ENCODE peak calls at places on chromosome 14, in nine cellular contexts. B is AG09319; R is T follicular helper cell; G is posterior vena cava; D is HFFc6; X is activated naive CD4-positive, alpha-beta T cell treated with anti-CD3 and anti-CD28 coated beads, Interleukin-2, amount 10 ng/mL, durations not matched to agents 7 days and 5 days; P is ELR; S is stimulated activated CD4-positive, alpha-beta T cell treated with anti-CD3 and anti-CD28 coated beads, Interleukin-1b, Interleukin-23, amount 100 ng/mL, for 4 hours; Z is right cardiac atrium. I is an unnamed sample.

GRCh38 chr14:22900088-22900799 is 17.2 kb downstream of the REM2 start:
- DNase-seq in B (no peak), Z (no peak), P (peak), G (no peak), X (peak), D (peak), S (peak), R (peak), I (no peak)

GRCh38 chr14:92846162-92846897 is 52.2 kb downstream of the GOLGA5 start:
- DNase-seq in X (no peak), B (no peak), P (peak), Z (no peak), G (no peak), R (no peak), D (peak), S (no peak), I (no peak)

GRCh38 chr14:38143651-38144505 is 63.8 kb upstream of the SSTR1 start:
- DNase-seq in G (no peak), X (no peak), R (no peak), P (peak), S (no peak), Z (no peak), D (peak), B (peak), I (no peak)

GRCh38 chr14:20219033-20219432 is 4.5 kb upstream of the OR11H6 start:
- DNase-seq in G (no peak), Z (no peak), R (no peak), P (no peak), X (no peak), D (no peak), S (no peak), B (no peak), I (no peak)

GRCh38 chr14:68603682-68604360 is 189.0 kb downstream of the ZFP36L1 start:
- DNase-seq in S (no peak), X (no peak), G (no peak), R (no peak), B (no peak), D (no peak), P (no peak), Z (no peak), I (no peak)

GRCh38 chr14:74038015-74038859 is 19.1 kb downstream of the BBOF1 start:
- DNase-seq in X (no peak), S (no peak), D (peak), B (peak), G (no peak), P (peak), R (no peak), Z (no peak), I (no peak)

GRCh38 chr14:68018598-68018997 is 199.0 kb downstream of the RAD51B start:
- DNase-seq in S (no peak), G (no peak), X (no peak), D (no peak), B (no peak), R (no peak), P (peak), Z (no peak), I (no peak)

GRCh38 chr14:60721331-60722162 is 2.6 kb downstream of the SIX4 start:
- DNase-seq in R (peak), G (peak), B (no peak), Z (peak), S (peak), P (peak), X (peak), D (peak), I (peak)

GRCh38 chr14:37791384-37792036 is 196.1 kb downstream of the TTC6 start:
- DNase-seq in P (no peak), X (no peak), R (no peak), Z (no peak), S (no peak), D (no peak), B (no peak), G (no peak), I (no peak)

GRCh38 chr14:35193161-35193560 is 70.8 kb downstream of the PRORP start:
- DNase-seq in B (no peak), D (no peak), X (no peak), Z (no peak), R (no peak), S (no peak), G (no peak), P (no peak), I (no peak)

GRCh38 chr14:29820785-29821184 is 106.9 kb downstream of the PRKD1 start:
- DNase-seq in R (no peak), P (no peak), D (no peak), X (no peak), B (no peak), Z (no peak), S (no peak), G (no peak), I (no peak)

I was measured in mesenteric fat pad.